ENCODE peak calls at places on chromosomes 11 and 22, in four cellular contexts. H is tibial artery; Z is CD8-positive, alpha-beta T cell; A is fibroblast of lung. C is an unnamed sample.

GRCh38 chr11:61120865-61121831 is 18.9 kb downstream of the CD5 start:
- DNase-seq in A (peak), Z (peak), H (no peak), C (no peak)

GRCh38 chr11:92317222-92317621 is 92.6 kb downstream of the FAT3 start:
- DNase-seq in A (no peak), Z (no peak), H (no peak), C (no peak)

GRCh38 chr11:68974421-68975194 is 6.2 kb downstream of the MRGPRD start:
- DNase-seq in A (peak), H (no peak), Z (no peak), C (no peak)

GRCh38 chr11:12862761-12863469 is 146.2 kb upstream of the RASSF10 start:
- DNase-seq in A (peak), H (no peak), Z (no peak), C (peak)

GRCh38 chr22:50269573-50270301 is 443 bp downstream of the MAPK11 start:
- DNase-seq in A (peak), Z (peak), H (no peak), C (no peak)

GRCh38 chr22:28981818-28982499 is 79.7 kb downstream of the C22orf31 start:
- DNase-seq in Z (no peak), A (no peak), H (no peak), C (peak)

GRCh38 chr11:120184371-120184945 is 26.4 kb upstream of the OAF start:
- DNase-seq in H (no peak), Z (no peak), A (no peak), C (no peak)

GRCh38 chr11:76918941-76919386 is 58.2 kb downstream of the ACER3 start:
- DNase-seq in A (peak), H (no peak), Z (no peak), C (peak)

GRCh38 chr22:24391836-24392217 is 35.6 kb upstream of the ADORA2A start:
- DNase-seq in H (no peak), A (peak), Z (no peak), C (peak)

GRCh38 chr11:110481523-110481922 is 51.8 kb downstream of the FDX1 start:
- DNase-seq in A (no peak), H (no peak), Z (no peak), C (no peak)

GRCh38 chr22:27474711-27475547 is 326.6 kb downstream of the MN1 start:
- DNase-seq in A (peak), Z (no peak), H (no peak), C (peak)

GRCh38 chr11:119282495-119282894 is 34.4 kb downstream of the MCAM start:
- DNase-seq in A (peak), H (no peak), Z (no peak), C (peak)

DNA sequence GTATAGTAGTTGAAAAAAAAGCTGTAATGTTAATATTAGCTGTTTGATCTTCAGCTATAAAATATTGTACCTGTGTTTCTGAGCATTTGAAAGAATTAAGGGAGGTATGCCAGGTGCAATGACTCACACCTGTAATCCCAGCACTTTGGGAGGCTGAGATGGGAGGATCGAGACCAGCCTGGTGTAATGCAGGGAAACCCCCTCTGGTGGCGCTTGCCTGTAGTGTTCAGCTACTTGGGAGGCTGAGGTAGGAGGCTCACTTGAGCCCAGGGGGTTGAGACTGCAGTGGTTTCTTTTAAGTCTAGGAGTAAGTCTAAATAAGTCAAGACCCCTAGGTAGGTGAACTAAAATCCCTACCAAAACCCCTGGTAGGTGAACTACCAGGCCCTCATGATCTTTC is 37.1 kb downstream of the TAF1D start:
- DNase-seq in Z (no peak), H (no peak), A (no peak), C (no peak)
- TF ChIP-seq CTCF in Z (no peak), H (no peak), A (no peak), C (peak)

DNA sequence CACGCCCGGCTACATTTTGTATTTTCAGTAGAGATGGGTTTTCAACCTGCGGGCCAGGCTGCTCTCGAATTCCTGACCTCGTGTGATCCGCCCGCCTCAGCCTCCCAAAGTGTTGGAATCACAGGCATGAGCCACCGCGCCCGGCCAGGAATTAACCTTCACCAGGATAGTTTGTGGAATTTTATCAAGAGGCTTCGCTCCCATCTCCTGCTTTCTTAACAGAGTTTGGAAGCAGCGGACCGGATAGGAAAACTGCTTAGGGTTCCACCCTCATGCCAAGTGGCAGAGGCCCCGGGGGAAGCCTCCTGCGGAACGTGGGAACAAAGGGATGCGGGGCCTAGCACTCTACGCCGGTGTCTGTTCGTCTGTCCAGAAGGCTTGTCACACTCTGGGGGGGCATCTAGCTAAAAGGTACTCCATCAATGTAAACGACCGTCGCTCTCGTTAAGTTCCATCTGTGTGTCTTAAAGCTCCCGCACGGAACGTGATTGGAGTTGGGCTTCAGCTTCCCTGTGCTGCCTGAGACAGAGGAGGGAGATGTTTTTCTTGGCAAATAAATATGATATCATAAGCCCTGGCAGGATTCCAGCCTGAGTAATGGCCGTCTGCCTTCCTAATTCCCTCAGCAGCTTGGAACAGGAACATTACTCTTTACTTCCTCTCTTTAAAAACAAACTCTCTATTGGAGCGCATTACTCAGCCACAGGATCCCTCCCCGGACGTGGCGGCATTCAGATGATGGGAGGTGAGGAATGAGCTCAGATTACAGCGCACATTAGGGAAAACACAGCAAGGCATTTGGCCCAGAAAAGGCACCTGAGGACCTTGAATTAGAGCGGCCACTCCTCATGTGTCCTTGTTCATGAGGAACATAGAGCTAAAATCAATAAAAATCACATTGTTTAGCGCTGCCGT is 230.2 kb downstream of the ST3GAL4 start:
- DNase-seq in Z (no peak), A (peak), H (peak), C (peak)
- H3K4me3 ChIP-seq in Z (no peak), A (no peak), H (peak), C (peak)

GRCh38 chr22:45948081-45948648 is 28.8 kb downstream of the WNT7B start:
- DNase-seq in Z (no peak), H (no peak), A (no peak), C (no peak)
- TF ChIP-seq CTCF in Z (no peak), H (no peak), A (no peak), C (no peak)

DNA sequence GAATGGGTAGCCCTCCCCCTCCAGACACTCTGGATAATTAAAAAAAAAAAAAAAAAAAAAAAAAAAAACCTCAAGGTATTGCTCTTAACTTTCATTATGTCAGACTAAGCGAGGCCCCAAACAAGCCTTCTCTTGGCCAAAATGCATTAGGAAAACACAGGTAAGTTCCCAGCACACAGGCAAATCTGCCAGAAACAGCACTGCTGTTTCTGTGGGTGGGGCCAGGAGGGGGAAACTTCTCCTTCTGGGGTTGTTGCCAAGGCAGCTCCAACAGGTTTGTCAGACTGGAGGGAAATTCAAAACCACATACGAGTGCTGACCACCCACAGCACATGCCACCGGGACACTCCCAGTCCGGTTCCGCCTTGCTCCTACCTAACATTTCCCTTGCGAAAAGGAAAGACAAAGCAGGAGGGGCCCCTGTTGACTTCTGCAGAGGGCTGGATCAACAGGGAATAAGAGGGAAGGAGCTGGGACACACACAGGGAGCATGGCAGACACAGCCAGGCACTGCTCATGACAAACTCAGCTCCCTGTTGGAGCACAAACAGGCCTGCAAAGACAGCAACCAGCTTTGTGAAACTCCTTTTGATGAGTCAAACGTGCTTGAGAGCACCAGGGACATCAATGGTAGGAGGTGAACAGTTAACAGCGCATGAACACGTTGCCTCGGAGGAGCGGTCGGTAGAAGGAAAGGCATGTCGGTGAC is 55.0 kb downstream of the MYH9 start:
- DNase-seq in H (no peak), Z (peak), A (peak), C (peak)
- H3K4me3 ChIP-seq in H (peak), Z (peak), A (no peak), C (no peak)

DNA sequence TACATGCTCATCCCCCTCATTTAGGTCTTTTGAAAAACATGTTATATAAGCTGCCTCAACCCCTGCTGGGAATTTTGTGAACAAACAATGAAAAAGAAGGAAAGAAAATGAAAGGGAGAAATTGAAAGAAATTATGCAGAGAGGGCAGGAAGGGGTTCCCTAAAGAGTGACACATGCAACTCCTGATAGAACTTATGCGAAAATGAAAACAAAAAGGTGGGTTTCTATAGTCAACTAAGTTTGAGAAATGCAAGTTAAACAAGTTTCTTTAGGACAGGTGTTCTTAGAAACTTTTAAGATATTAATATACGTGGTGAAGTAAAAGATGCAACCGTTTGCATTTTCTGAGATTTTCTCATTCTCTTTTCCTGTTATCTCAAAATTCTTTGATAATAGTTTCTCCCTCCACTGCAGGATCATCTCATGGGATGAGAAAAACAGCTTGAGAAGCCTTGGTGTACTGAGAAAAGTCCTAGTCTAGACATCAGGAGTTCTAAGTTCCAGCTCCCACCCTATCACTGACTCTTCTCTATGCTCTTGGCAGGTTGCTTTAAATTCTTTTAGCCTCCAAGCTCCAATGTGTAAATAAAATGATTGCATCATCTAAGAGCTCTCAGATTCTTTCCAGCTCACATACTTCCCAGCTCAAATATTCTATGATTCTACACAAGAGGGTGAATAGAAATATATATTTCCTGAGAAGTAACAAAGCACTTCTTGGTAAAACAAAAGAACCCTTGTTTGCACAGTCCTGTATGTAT is 109.2 kb downstream of the FAM76B start:
- DNase-seq in H (no peak), A (peak), Z (no peak), C (peak)
- TF ChIP-seq CTCF in H (no peak), A (no peak), Z (no peak), C (no peak)

GRCh38 chr11:122202951-122203456 is 87.0 kb upstream of the BLID start:
- DNase-seq in Z (peak), H (peak), A (peak), C (peak)
- H3K4me3 ChIP-seq in Z (no peak), H (peak), A (peak), C (peak)

GRCh38 chr11:65776710-65777141 is 4.0 kb downstream of the AP5B1 start:
- DNase-seq in Z (no peak), A (no peak), H (peak), C (no peak)

GRCh38 chr11:65774525-65775306 is 6.1 kb downstream of the AP5B1 start:
- DNase-seq in Z (no peak), H (no peak), A (no peak), C (no peak)

GRCh38 chr11:65771589-65772112 is 9.1 kb downstream of the AP5B1 start:
- DNase-seq in A (no peak), H (no peak), Z (no peak), C (no peak)

GRCh38 chr11:65776196-65776595 is 4.6 kb downstream of the AP5B1 start:
- DNase-seq in A (no peak), H (no peak), Z (no peak), C (peak)

DNA sequence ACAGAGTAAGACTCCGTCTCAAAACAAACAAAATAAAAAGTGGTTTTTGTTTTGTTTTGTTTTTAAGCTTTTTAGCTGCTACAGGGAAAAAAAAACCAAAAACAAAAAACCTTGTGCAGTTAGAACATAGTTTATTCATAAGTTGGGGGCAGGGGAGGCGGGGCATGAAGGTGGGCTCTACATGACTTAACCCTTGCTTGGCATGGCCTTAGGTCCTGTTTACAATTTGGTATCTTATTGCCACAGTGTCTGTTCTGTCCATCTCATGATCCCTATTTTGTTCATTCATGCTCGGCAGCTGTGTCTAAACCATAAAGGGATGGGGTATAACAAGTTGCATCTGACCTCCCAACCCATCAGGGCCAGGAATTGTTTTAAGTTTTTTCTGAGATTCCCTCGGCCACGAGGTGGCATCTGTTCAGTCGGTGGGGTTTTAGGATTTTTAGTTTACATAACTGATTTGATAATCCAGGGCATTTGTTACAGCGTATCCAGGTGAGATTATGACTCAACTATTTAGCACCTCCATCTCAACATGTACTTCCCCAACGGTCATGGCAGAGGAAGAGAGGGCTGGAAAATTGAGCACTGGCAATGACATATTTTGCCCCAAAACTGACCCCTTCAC is 6.9 kb downstream of the AP5B1 start:
- DNase-seq in H (no peak), Z (no peak), A (no peak), C (peak)
- TF ChIP-seq CTCF in H (no peak), Z (no peak), A (no peak), C (no peak)

DNA sequence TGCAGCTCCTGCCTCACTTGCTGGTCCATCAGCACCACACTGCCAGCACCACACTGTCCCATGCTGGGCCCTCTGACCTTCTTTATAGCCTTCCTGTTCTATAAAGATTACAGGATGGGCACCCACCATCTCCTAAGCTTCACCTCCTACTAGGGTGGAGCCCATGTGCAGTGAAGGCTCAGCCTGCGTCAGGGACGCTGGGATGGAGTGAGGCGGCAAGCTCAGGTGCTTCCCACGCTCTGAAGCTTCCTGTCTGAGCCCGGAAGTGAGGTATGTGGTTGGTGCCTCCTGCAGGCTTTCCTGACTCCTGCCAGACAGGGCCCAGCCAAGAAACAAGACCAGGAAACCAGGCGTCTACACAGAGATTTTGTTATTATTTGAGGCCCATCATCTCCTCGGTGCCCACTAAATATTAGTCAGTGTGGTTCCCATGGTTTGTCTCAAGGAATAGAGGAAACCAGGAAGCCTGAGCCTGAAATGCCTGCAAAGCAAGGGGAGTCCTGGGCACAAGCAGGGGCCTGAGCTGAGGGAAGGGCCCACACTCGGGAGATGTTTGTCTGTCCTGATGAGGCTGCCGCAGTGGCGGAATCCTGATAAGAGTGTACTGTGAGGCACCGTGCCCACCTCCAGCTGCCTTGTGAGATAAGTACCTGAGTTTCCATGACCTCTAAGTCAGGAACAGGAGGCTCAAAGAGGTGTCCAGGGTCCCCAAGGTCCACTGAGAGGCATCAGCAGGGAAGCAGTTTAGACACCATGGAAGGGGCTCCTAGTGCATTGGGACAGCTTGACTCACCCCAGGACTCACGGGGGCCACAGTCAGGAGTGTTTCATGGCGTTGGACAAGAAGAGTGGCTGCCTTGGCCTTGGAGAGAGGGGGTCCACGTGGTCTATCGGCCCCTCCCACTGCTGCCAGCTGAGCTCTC is 22.0 kb downstream of the RSPH14 start:
- DNase-seq in Z (peak), H (no peak), A (no peak), C (no peak)
- H3K4me3 ChIP-seq in Z (no peak), H (no peak), A (no peak), C (no peak)

GRCh38 chr22:19103881-19104821 is 18.1 kb downstream of the DGCR2 start:
- DNase-seq in Z (no peak), A (peak), H (no peak), C (peak)
- TF ChIP-seq CTCF in Z (no peak), A (no peak), H (no peak), C (no peak)

DNA sequence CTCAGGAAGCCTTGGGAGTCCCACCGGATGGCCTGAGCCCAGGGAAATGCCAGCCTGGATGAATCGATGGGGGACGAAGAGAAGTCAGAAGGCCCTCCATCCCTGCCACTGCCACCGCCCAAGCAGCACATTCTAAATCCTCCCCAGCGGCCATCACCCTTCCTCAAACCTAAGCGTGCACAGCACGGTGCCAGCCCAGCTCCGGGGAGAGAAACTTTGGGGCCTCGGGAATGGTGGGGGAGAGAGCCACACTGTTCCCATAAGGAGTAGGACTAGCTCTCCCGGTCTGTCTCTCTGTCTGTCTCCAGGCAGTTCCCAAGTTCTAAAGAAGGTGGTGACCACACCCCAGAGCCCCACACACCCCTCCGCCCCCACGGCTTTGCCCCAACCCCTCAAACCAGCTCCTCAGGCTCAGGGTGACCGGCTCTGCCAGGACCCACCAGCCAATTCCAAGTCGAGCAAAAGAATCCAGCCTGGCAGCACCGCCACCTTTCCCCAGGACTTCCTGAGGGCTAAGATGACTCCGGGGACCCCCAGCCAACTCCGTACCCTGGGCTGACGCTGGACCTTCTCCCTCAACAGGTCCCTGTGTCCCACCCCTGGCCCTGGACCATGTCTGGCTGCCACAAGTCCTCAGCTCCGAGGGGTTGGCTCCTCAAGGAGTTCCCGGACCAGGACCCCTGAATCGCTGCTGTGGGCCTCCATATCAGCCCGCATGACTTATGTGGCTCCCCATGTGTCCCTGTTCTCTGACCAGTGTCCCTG is 2.7 kb downstream of the AHNAK start:
- DNase-seq in H (no peak), Z (peak), A (no peak), C (no peak)
- H3K4me3 ChIP-seq in H (peak), Z (peak), A (peak), C (peak)

C was measured in fibroblast of villous mesenchyme.